ENCODE peak calls at places on chromosomes 13 and 19, in ten cellular contexts. H is keratinocyte, F is neural crest cell, S is activated B cell treated with CpG ODN at 0.5 μM for 24 hours, C is suprapubic skin, U is breast epithelium, I is psoas muscle, J is fibroblast of the aortic adventitia, G is left ventricle myocardium inferior, A is spleen. M is an unnamed sample.

GRCh38 chr19:35868172-35868822 is at the start of gene APLP1:
- DNase-seq in H (no peak), F (peak; percentile 66), S (peak; percentile 57), C (no peak), U (peak; percentile 61), I (peak; percentile 68), J (peak; percentile 58), G (peak; percentile 74), A (peak; percentile 88), M (peak; percentile 70)

GRCh38 chr13:38042771-38043170 is 173.2 kb upstream of the TRPC4 start:
- DNase-seq in H (no peak), F (no peak), S (no peak), C (no peak), U (no peak), I (no peak), J (peak; percentile 5), G (no peak), A (no peak), M (no peak)

GRCh38 chr19:4075373-4075772 is 8.7 kb upstream of the ZBTB7A start:
- DNase-seq in H (no peak), F (no peak), S (no peak), C (no peak), U (no peak), I (peak; percentile 50), J (no peak), G (no peak), A (no peak), M (no peak)

GRCh38 chr19:10718205-10719196 is 622 bp downstream of the DNM2 start:
- DNase-seq in H (no peak), F (peak; percentile 29), S (peak; percentile 60), C (peak; percentile 82), U (no peak), I (peak; percentile 77), J (peak; percentile 25), G (peak; percentile 56), A (peak; percentile 93), M (peak; percentile 28)

GRCh38 chr13:114072421-114072820 is 60.0 kb downstream of the RASA3 start:
- DNase-seq in H (no peak), F (no peak), S (no peak), C (peak; percentile 63), U (peak; percentile 38), I (no peak), J (no peak), G (no peak), A (no peak), M (no peak)

GRCh38 chr13:110132178-110132975 is 174.6 kb downstream of the COL4A1 start:
- DNase-seq in H (no peak), F (no peak), S (no peak), C (no peak), U (no peak), I (no peak), J (no peak), G (no peak), A (no peak), M (no peak)

GRCh38 chr13:81051873-81052272 is 710.9 kb upstream of the SPRY2 start:
- DNase-seq in H (no peak), F (no peak), S (no peak), C (no peak), U (no peak), I (no peak), J (no peak), G (no peak), A (no peak), M (no peak)

GRCh38 chr19:33861950-33862349 is 65.3 kb downstream of the KCTD15 start:
- DNase-seq in H (no peak), F (no peak), S (no peak), C (no peak), U (no peak), I (no peak), J (no peak), G (no peak), A (peak; percentile 62), M (no peak)

GRCh38 chr19:21322528-21322927 is 6.7 kb downstream of the ZNF708 start:
- DNase-seq in H (no peak), F (no peak), S (no peak), C (no peak), U (no peak), I (no peak), J (peak; percentile 31), G (peak; percentile 58), A (no peak), M (no peak)

GRCh38 chr19:33464010-33464732 is 57.4 kb downstream of the PEPD start:
- DNase-seq in H (no peak), F (no peak), S (no peak), C (peak; percentile 44), U (peak; percentile 15), I (no peak), J (no peak), G (no peak), A (peak; percentile 45), M (no peak)

GRCh38 chr19:16001481-16002312 is 52.9 kb downstream of the OR10H4 start:
- DNase-seq in H (no peak), F (no peak), S (no peak), C (no peak), U (no peak), I (no peak), J (peak; percentile 86), G (no peak), A (no peak), M (no peak)

GRCh38 chr13:74264333-74264732 is 130.1 kb upstream of the KLF12 start:
- DNase-seq in H (no peak), F (no peak), S (no peak), C (no peak), U (no peak), I (no peak), J (no peak), G (no peak), A (no peak), M (no peak)

GRCh38 chr19:30371960-30372824 is at the start of gene ZNF536:
- DNase-seq in H (no peak), F (no peak), S (no peak), C (no peak), U (no peak), I (no peak), J (no peak), G (no peak), A (no peak), M (no peak)

GRCh38 chr19:3358919-3359849 is 7.2 kb upstream of the NFIC start:
- DNase-seq in H (no peak), F (no peak), S (peak; percentile 60), C (no peak), U (no peak), I (peak; percentile 86), J (no peak), G (peak; percentile 78), A (peak; percentile 93), M (no peak)

GRCh38 chr13:113656015-113656588 is 1.9 kb downstream of the ATP4B start:
- DNase-seq in H (no peak), F (no peak), S (peak; percentile 10), C (peak; percentile 74), U (peak; percentile 35), I (peak; percentile 46), J (no peak), G (peak; percentile 9), A (peak; percentile 62), M (no peak)

GRCh38 chr19:44180968-44181367 is 16.1 kb downstream of the ZNF226 start:
- DNase-seq in H (no peak), F (no peak), S (no peak), C (no peak), U (no peak), I (no peak), J (no peak), G (no peak), A (no peak), M (no peak)

DNA sequence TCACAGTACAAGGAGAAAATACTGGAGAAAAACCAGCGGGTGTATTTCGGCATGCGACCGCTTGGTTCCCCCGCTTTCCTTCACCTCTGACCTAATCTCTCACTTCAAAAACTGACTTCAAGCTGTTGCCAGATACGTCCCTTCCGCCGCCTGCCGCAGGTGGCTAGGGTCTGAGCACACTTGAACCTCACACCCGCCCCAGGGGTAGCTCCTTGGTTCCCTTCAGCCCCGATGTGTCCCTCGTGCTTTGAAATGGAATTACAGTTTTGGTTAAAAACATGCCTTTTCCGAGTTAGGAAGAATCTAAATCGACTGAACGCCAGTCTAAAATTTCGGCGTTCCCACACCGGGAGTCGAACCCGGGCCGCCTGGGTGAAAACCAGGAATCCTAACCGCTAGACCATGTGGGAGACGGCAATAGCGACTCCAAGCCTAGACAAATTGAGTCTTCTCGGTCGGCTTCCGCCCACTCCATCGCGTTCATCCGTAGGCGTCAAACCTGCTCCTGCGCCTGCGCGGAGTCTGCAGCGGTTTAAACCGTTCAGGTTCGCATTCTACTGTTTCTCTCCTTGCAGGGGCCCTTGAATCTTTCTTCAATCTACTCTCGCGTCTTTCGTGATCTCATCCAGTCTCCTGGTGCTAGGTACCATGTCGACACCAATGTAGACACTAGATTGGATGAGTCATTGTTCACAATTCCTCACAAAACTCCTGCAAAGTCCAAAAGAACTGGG is 71.5 kb downstream of the NUFIP1 start:
- DNase-seq in H (peak; percentile 92), F (peak; percentile 96), S (peak; percentile 96), C (peak; percentile 97), U (peak; percentile 98), I (peak; percentile 97), J (peak; percentile 99), G (peak; percentile 94), A (peak; percentile 98), M (peak; percentile 97)
- TF ChIP-seq CTCF in H (peak; percentile 19), F (peak; percentile 59), S (no peak), C (peak; percentile 73), U (peak; percentile 78), I (peak; percentile 41), J (peak; percentile 65), G (peak; percentile 59), A (no peak), M (peak; percentile 60)

GRCh38 chr19:41816761-41817160 is 20.4 kb downstream of the CEACAM3 start:
- DNase-seq in H (no peak), F (no peak), S (no peak), C (no peak), U (no peak), I (no peak), J (peak; percentile 54), G (no peak), A (no peak), M (no peak)

GRCh38 chr19:41815301-41815700 is 18.9 kb downstream of the CEACAM3 start:
- DNase-seq in H (no peak), F (no peak), S (no peak), C (no peak), U (no peak), I (no peak), J (no peak), G (no peak), A (no peak), M (no peak)

GRCh38 chr19:41821003-41821735 is 23.3 kb downstream of the LYPD4 start:
- DNase-seq in H (no peak), F (peak; percentile 14), S (no peak), C (no peak), U (no peak), I (no peak), J (peak; percentile 26), G (no peak), A (peak; percentile 66), M (no peak)
- TF ChIP-seq CTCF in H (peak; percentile 74), F (peak; percentile 65), S (no peak), C (peak; percentile 41), U (peak; percentile 49), I (peak; percentile 20), J (peak; percentile 50), G (peak; percentile 56), A (peak; percentile 53), M (peak; percentile 53)

GRCh38 chr19:14475251-14476073 is at the start of gene PTGER1:
- DNase-seq in H (no peak), F (no peak), S (no peak), C (no peak), U (no peak), I (no peak), J (peak; percentile 25), G (no peak), A (no peak), M (no peak)
- TF ChIP-seq CTCF in H (peak; percentile 50), F (peak; percentile 52), S (no peak), C (no peak), U (no peak), I (no peak), J (peak; percentile 45), G (peak; percentile 46), A (no peak), M (peak; percentile 42)

GRCh38 chr19:6709549-6709948 is 10.9 kb downstream of the C3 start:
- DNase-seq in H (no peak), F (no peak), S (no peak), C (no peak), U (no peak), I (peak; percentile 13), J (no peak), G (no peak), A (peak; percentile 43), M (no peak)
- TF ChIP-seq CTCF in H (no peak), F (no peak), S (no peak), C (no peak), U (no peak), I (no peak), J (no peak), G (no peak), A (no peak), M (no peak)

M was measured in progenitor cell of endocrine pancreas.